ENCODE peak calls at places on chromosome 17, in six cellular contexts. One of them, this sample, is unnamed.

GRCh38 chr17:44211281-44212265 is 7.9 kb downstream of the UBTF start:
- DNase-seq in EH: no peak
- DNase-seq in transverse colon: no peak
- DNase-seq in endodermal cell: peak
- DNase-seq in stimulated activated CD8-positive, alpha-beta memory T cell treated with anti-CD3 and anti-CD28 coated beads, Interleukin-2, amount 100 ng/mL, for 48 hours: no peak
- DNase-seq in myocyte: no peak
- DNase-seq in this sample: no peak

GRCh38 chr17:80023261-80024205 is 12.1 kb downstream of the TBC1D16 start:
- DNase-seq in EH: no peak
- DNase-seq in transverse colon: peak
- DNase-seq in endodermal cell: no peak
- DNase-seq in stimulated activated CD8-positive, alpha-beta memory T cell treated with anti-CD3 and anti-CD28 coated beads, Interleukin-2, amount 100 ng/mL, for 48 hours: no peak
- DNase-seq in myocyte: peak
- DNase-seq in this sample: no peak

GRCh38 chr17:7477392-7478275 is 1.8 kb downstream of the ZBTB4 start:
- DNase-seq in EH: peak
- DNase-seq in transverse colon: peak
- DNase-seq in endodermal cell: peak
- DNase-seq in stimulated activated CD8-positive, alpha-beta memory T cell treated with anti-CD3 and anti-CD28 coated beads, Interleukin-2, amount 100 ng/mL, for 48 hours: no peak
- DNase-seq in myocyte: peak
- DNase-seq in this sample: no peak

GRCh38 chr17:77037943-77038342 is 102.8 kb upstream of the SEC14L1 start:
- DNase-seq in EH: no peak
- DNase-seq in transverse colon: no peak
- DNase-seq in endodermal cell: no peak
- DNase-seq in stimulated activated CD8-positive, alpha-beta memory T cell treated with anti-CD3 and anti-CD28 coated beads, Interleukin-2, amount 100 ng/mL, for 48 hours: no peak
- DNase-seq in myocyte: no peak
- DNase-seq in this sample: no peak

GRCh38 chr17:80501739-80502577 is 25.6 kb upstream of the NPTX1 start:
- DNase-seq in EH: peak
- DNase-seq in transverse colon: peak
- DNase-seq in endodermal cell: no peak
- DNase-seq in stimulated activated CD8-positive, alpha-beta memory T cell treated with anti-CD3 and anti-CD28 coated beads, Interleukin-2, amount 100 ng/mL, for 48 hours: no peak
- DNase-seq in myocyte: peak
- DNase-seq in this sample: peak

GRCh38 chr17:58224315-58224714 is 5.3 kb upstream of the MKS1 start:
- DNase-seq in EH: peak
- DNase-seq in transverse colon: no peak
- DNase-seq in endodermal cell: no peak
- DNase-seq in stimulated activated CD8-positive, alpha-beta memory T cell treated with anti-CD3 and anti-CD28 coated beads, Interleukin-2, amount 100 ng/mL, for 48 hours: no peak
- DNase-seq in myocyte: peak
- DNase-seq in this sample: peak

GRCh38 chr17:41377546-41377945 is 4.6 kb downstream of the KRT34 start:
- DNase-seq in EH: peak
- DNase-seq in transverse colon: no peak
- DNase-seq in endodermal cell: peak
- DNase-seq in stimulated activated CD8-positive, alpha-beta memory T cell treated with anti-CD3 and anti-CD28 coated beads, Interleukin-2, amount 100 ng/mL, for 48 hours: no peak
- DNase-seq in myocyte: no peak
- DNase-seq in this sample: no peak

GRCh38 chr17:46984341-46984740 is 5.3 kb upstream of the RPRML start:
- DNase-seq in EH: no peak
- DNase-seq in transverse colon: peak
- DNase-seq in endodermal cell: no peak
- DNase-seq in stimulated activated CD8-positive, alpha-beta memory T cell treated with anti-CD3 and anti-CD28 coated beads, Interleukin-2, amount 100 ng/mL, for 48 hours: no peak
- DNase-seq in myocyte: peak
- DNase-seq in this sample: no peak

GRCh38 chr17:73281926-73282325 is 20.2 kb upstream of the CPSF4L start:
- DNase-seq in EH: no peak
- DNase-seq in transverse colon: no peak
- DNase-seq in endodermal cell: no peak
- DNase-seq in stimulated activated CD8-positive, alpha-beta memory T cell treated with anti-CD3 and anti-CD28 coated beads, Interleukin-2, amount 100 ng/mL, for 48 hours: no peak
- DNase-seq in myocyte: no peak
- DNase-seq in this sample: no peak

GRCh38 chr17:50263293-50264262 is 10.7 kb upstream of the TMEM92 start:
- DNase-seq in EH: no peak
- DNase-seq in transverse colon: no peak
- DNase-seq in endodermal cell: peak
- DNase-seq in stimulated activated CD8-positive, alpha-beta memory T cell treated with anti-CD3 and anti-CD28 coated beads, Interleukin-2, amount 100 ng/mL, for 48 hours: no peak
- DNase-seq in myocyte: no peak
- DNase-seq in this sample: no peak

GRCh38 chr17:69608808-69609494 is 194.5 kb downstream of the MAP2K6 start:
- DNase-seq in EH: peak
- DNase-seq in transverse colon: no peak
- DNase-seq in endodermal cell: no peak
- DNase-seq in stimulated activated CD8-positive, alpha-beta memory T cell treated with anti-CD3 and anti-CD28 coated beads, Interleukin-2, amount 100 ng/mL, for 48 hours: no peak
- DNase-seq in myocyte: peak
- DNase-seq in this sample: peak

GRCh38 chr17:55641559-55642160 is 81.0 kb downstream of the TMEM100 start:
- DNase-seq in EH: peak
- DNase-seq in transverse colon: peak
- DNase-seq in endodermal cell: peak
- DNase-seq in stimulated activated CD8-positive, alpha-beta memory T cell treated with anti-CD3 and anti-CD28 coated beads, Interleukin-2, amount 100 ng/mL, for 48 hours: no peak
- DNase-seq in myocyte: peak
- DNase-seq in this sample: peak

GRCh38 chr17:72447251-72447640 is 326.4 kb downstream of the SOX9 start:
- DNase-seq in EH: no peak
- DNase-seq in transverse colon: no peak
- DNase-seq in endodermal cell: no peak
- DNase-seq in stimulated activated CD8-positive, alpha-beta memory T cell treated with anti-CD3 and anti-CD28 coated beads, Interleukin-2, amount 100 ng/mL, for 48 hours: no peak
- DNase-seq in myocyte: no peak
- DNase-seq in this sample: no peak

GRCh38 chr17:77571141-77571540 is 387.4 kb upstream of the TNRC6C start:
- DNase-seq in EH: no peak
- DNase-seq in transverse colon: no peak
- DNase-seq in endodermal cell: peak
- DNase-seq in stimulated activated CD8-positive, alpha-beta memory T cell treated with anti-CD3 and anti-CD28 coated beads, Interleukin-2, amount 100 ng/mL, for 48 hours: no peak
- DNase-seq in myocyte: no peak
- DNase-seq in this sample: no peak

GRCh38 chr17:44310612-44311376 is 2.4 kb downstream of the RUNDC3A start:
- DNase-seq in EH: no peak
- DNase-seq in transverse colon: no peak
- DNase-seq in endodermal cell: no peak
- DNase-seq in stimulated activated CD8-positive, alpha-beta memory T cell treated with anti-CD3 and anti-CD28 coated beads, Interleukin-2, amount 100 ng/mL, for 48 hours: no peak
- DNase-seq in myocyte: no peak
- DNase-seq in this sample: no peak

GRCh38 chr17:28841901-28842281 is 699 bp downstream of the FAM222B start:
- DNase-seq in EH: no peak
- DNase-seq in transverse colon: no peak
- DNase-seq in endodermal cell: no peak
- DNase-seq in stimulated activated CD8-positive, alpha-beta memory T cell treated with anti-CD3 and anti-CD28 coated beads, Interleukin-2, amount 100 ng/mL, for 48 hours: no peak
- DNase-seq in myocyte: no peak
- DNase-seq in this sample: peak

GRCh38 chr17:49497147-49498036 is 2.3 kb downstream of the NGFR start:
- DNase-seq in EH: peak
- DNase-seq in transverse colon: peak
- DNase-seq in endodermal cell: peak
- DNase-seq in stimulated activated CD8-positive, alpha-beta memory T cell treated with anti-CD3 and anti-CD28 coated beads, Interleukin-2, amount 100 ng/mL, for 48 hours: no peak
- DNase-seq in myocyte: peak
- DNase-seq in this sample: peak

GRCh38 chr17:79907217-79907715 is 68.0 kb upstream of the CBX4 start:
- DNase-seq in EH: no peak
- DNase-seq in transverse colon: no peak
- DNase-seq in endodermal cell: no peak
- DNase-seq in stimulated activated CD8-positive, alpha-beta memory T cell treated with anti-CD3 and anti-CD28 coated beads, Interleukin-2, amount 100 ng/mL, for 48 hours: no peak
- DNase-seq in myocyte: no peak
- DNase-seq in this sample: no peak

GRCh38 chr17:57874434-57875108 is 24.7 kb upstream of the MRPS23 start:
- DNase-seq in EH: peak
- DNase-seq in transverse colon: peak
- DNase-seq in endodermal cell: peak
- DNase-seq in stimulated activated CD8-positive, alpha-beta memory T cell treated with anti-CD3 and anti-CD28 coated beads, Interleukin-2, amount 100 ng/mL, for 48 hours: no peak
- DNase-seq in myocyte: peak
- DNase-seq in this sample: no peak

GRCh38 chr17:14427914-14428639 is 127.2 kb downstream of the HS3ST3B1 start:
- DNase-seq in EH: no peak
- DNase-seq in transverse colon: peak
- DNase-seq in endodermal cell: no peak
- DNase-seq in stimulated activated CD8-positive, alpha-beta memory T cell treated with anti-CD3 and anti-CD28 coated beads, Interleukin-2, amount 100 ng/mL, for 48 hours: peak
- DNase-seq in myocyte: no peak
- DNase-seq in this sample: no peak

GRCh38 chr17:74671031-74671771 is 41.5 kb downstream of the CD300LF start:
- DNase-seq in EH: peak
- DNase-seq in transverse colon: peak
- DNase-seq in endodermal cell: peak
- DNase-seq in stimulated activated CD8-positive, alpha-beta memory T cell treated with anti-CD3 and anti-CD28 coated beads, Interleukin-2, amount 100 ng/mL, for 48 hours: peak
- DNase-seq in myocyte: peak
- DNase-seq in this sample: peak

GRCh38 chr17:77995146-77995852 is 36.8 kb downstream of the TNRC6C start:
- DNase-seq in EH: no peak
- DNase-seq in transverse colon: no peak
- DNase-seq in endodermal cell: no peak
- DNase-seq in stimulated activated CD8-positive, alpha-beta memory T cell treated with anti-CD3 and anti-CD28 coated beads, Interleukin-2, amount 100 ng/mL, for 48 hours: no peak
- DNase-seq in myocyte: no peak
- DNase-seq in this sample: no peak

GRCh38 chr17:69175812-69176517 is 34.3 kb upstream of the ABCA6 start:
- DNase-seq in EH: peak
- DNase-seq in transverse colon: no peak
- DNase-seq in endodermal cell: no peak
- DNase-seq in stimulated activated CD8-positive, alpha-beta memory T cell treated with anti-CD3 and anti-CD28 coated beads, Interleukin-2, amount 100 ng/mL, for 48 hours: no peak
- DNase-seq in myocyte: peak
- DNase-seq in this sample: peak

GRCh38 chr17:64984776-64985521 is 65.7 kb upstream of the LRRC37A3 start:
- DNase-seq in EH: peak
- DNase-seq in transverse colon: peak
- DNase-seq in endodermal cell: no peak
- DNase-seq in stimulated activated CD8-positive, alpha-beta memory T cell treated with anti-CD3 and anti-CD28 coated beads, Interleukin-2, amount 100 ng/mL, for 48 hours: no peak
- DNase-seq in myocyte: no peak
- DNase-seq in this sample: peak

GRCh38 chr17:44768505-44769142 is 9.8 kb downstream of the ADAM11 start:
- DNase-seq in EH: no peak
- DNase-seq in transverse colon: no peak
- DNase-seq in endodermal cell: no peak
- DNase-seq in stimulated activated CD8-positive, alpha-beta memory T cell treated with anti-CD3 and anti-CD28 coated beads, Interleukin-2, amount 100 ng/mL, for 48 hours: no peak
- DNase-seq in myocyte: no peak
- DNase-seq in this sample: no peak

GRCh38 chr17:3808701-3809100 is 7.7 kb upstream of the ITGAE start:
- DNase-seq in EH: peak
- DNase-seq in transverse colon: no peak
- DNase-seq in endodermal cell: no peak
- DNase-seq in stimulated activated CD8-positive, alpha-beta memory T cell treated with anti-CD3 and anti-CD28 coated beads, Interleukin-2, amount 100 ng/mL, for 48 hours: no peak
- DNase-seq in myocyte: no peak
- DNase-seq in this sample: no peak